ENCODE peak calls at places on chromosome 18, in seven cellular contexts. Q is ovary, N is body of pancreas, E is stomach, W is K562, J is spleen, O is thyroid gland. I is an unnamed sample.

GRCh38 chr18:63285332-63285731 is 34.2 kb downstream of the BCL2 start:
- DNase-seq in E (no peak), N (no peak), J (peak), W (no peak), Q (no peak), O (no peak), I (no peak)

GRCh38 chr18:48038636-48039035 is 108.2 kb upstream of the SMAD2 start:
- DNase-seq in W (no peak), O (no peak), Q (no peak), J (peak), E (no peak), N (no peak), I (no peak)

GRCh38 chr18:34600118-34600517 is 110.0 kb upstream of the DTNA start:
- DNase-seq in Q (no peak), N (no peak), W (no peak), O (no peak), E (no peak), J (no peak), I (no peak)

GRCh38 chr18:33804258-33804657 is 226.2 kb downstream of the ASXL3 start:
- DNase-seq in O (peak), J (no peak), Q (no peak), N (peak), W (no peak), E (peak), I (no peak)

GRCh38 chr18:21997207-21998143 is 171.9 kb upstream of the GATA6 start:
- DNase-seq in W (peak), N (peak), O (peak), E (no peak), Q (peak), J (no peak), I (no peak)

GRCh38 chr18:49380812-49381211 is 79.6 kb downstream of the DYM start:
- DNase-seq in E (no peak), J (no peak), Q (no peak), W (no peak), N (no peak), O (no peak), I (no peak)

GRCh38 chr18:75036941-75037516 is 171.9 kb downstream of the PTGR3 start:
- DNase-seq in Q (no peak), J (no peak), N (no peak), O (no peak), E (no peak), W (no peak), I (no peak)

GRCh38 chr18:55136258-55136657 is 177.0 kb upstream of the CCDC68 start:
- DNase-seq in W (no peak), J (no peak), N (no peak), Q (no peak), O (no peak), E (no peak), I (no peak)

GRCh38 chr18:79510731-79511141 is 115.0 kb downstream of the NFATC1 start:
- DNase-seq in N (peak), O (peak), J (peak), E (peak), W (no peak), Q (peak), I (no peak)

GRCh38 chr18:9808190-9808529 is 77.6 kb upstream of the TXNDC2 start:
- DNase-seq in Q (no peak), J (no peak), W (no peak), O (no peak), E (no peak), N (no peak), I (no peak)

GRCh38 chr18:41655074-41655473 is 300.0 kb upstream of the PIK3C3 start:
- DNase-seq in O (no peak), N (no peak), W (no peak), J (no peak), E (no peak), Q (no peak), I (no peak)

GRCh38 chr18:27704721-27705361 is 472.1 kb downstream of the CDH2 start:
- DNase-seq in O (no peak), J (no peak), W (no peak), E (no peak), Q (no peak), N (no peak), I (no peak)

GRCh38 chr18:32300914-32301313 is 111.1 kb downstream of the MEP1B start:
- DNase-seq in N (no peak), O (no peak), E (no peak), W (no peak), J (no peak), Q (no peak), I (no peak)

GRCh38 chr18:55337908-55338521 is 250.0 kb downstream of the TCF4 start:
- DNase-seq in N (no peak), J (no peak), O (no peak), W (no peak), E (no peak), Q (no peak), I (no peak)

GRCh38 chr18:35143615-35144596 is 96.9 kb upstream of the ZNF397 start:
- DNase-seq in J (no peak), E (peak), W (peak), N (peak), Q (peak), O (peak), I (no peak)

GRCh38 chr18:61870151-61870550 is 22.7 kb downstream of the RNF152 start:
- DNase-seq in E (no peak), Q (no peak), J (no peak), O (no peak), N (no peak), W (no peak), I (no peak)

GRCh38 chr18:55900380-55900779 is 312.4 kb upstream of the TCF4 start:
- DNase-seq in Q (no peak), O (no peak), N (no peak), E (no peak), W (no peak), J (no peak), I (no peak)

DNA sequence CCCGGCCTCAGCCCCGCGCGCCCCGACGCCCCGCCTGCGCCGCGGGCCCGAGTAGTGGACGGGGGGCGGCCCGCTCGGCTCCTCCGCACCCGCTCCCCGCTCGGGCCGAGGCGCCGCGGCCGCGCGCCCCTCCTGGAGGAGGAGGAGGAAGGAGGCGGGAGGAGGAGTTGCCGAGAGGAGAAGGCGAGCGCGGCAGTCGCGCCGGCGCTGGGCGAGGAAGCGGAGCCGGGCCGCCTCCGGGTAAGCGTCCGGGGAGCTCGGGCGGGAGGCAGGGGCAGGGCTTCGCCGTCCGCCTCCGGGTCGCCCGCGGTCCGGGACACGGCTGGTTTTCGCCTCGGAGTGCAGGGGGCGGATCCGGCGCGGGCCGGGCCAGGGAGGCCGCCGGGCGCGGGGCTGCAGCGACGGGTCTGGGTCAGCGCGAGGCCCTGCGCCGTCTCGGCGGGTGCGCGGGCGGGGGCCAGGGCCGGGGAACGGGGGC is at the start of gene SOCS6:
- DNase-seq in E (peak), O (peak), J (peak), N (peak), Q (peak), W (peak), I (peak)
- TF ChIP-seq POLR2A in E (no peak), O (peak), J (no peak), N (peak), Q (no peak), W (peak), I (no peak)

GRCh38 chr18:67199993-67200617 is 316.4 kb downstream of the DSEL start:
- DNase-seq in J (no peak), O (no peak), N (no peak), Q (no peak), E (no peak), W (no peak), I (no peak)
- TF ChIP-seq CTCF in J (peak), O (peak), N (peak), Q (no peak), E (no peak), W (no peak), I (peak)

GRCh38 chr18:24494586-24494985 is 34.1 kb downstream of the HRH4 start:
- DNase-seq in N (no peak), E (no peak), Q (no peak), J (no peak), O (no peak), W (no peak), I (no peak)

GRCh38 chr18:24488824-24489493 is 28.5 kb downstream of the HRH4 start:
- DNase-seq in Q (no peak), J (no peak), N (no peak), W (peak), O (no peak), E (no peak), I (no peak)

GRCh38 chr18:24490545-24490944 is 30.1 kb downstream of the HRH4 start:
- DNase-seq in O (no peak), Q (no peak), E (no peak), W (no peak), J (no peak), N (no peak), I (no peak)

GRCh38 chr18:24492445-24492844 is 32.0 kb downstream of the HRH4 start:
- DNase-seq in E (no peak), W (no peak), Q (no peak), J (peak), O (peak), N (no peak), I (no peak)

DNA sequence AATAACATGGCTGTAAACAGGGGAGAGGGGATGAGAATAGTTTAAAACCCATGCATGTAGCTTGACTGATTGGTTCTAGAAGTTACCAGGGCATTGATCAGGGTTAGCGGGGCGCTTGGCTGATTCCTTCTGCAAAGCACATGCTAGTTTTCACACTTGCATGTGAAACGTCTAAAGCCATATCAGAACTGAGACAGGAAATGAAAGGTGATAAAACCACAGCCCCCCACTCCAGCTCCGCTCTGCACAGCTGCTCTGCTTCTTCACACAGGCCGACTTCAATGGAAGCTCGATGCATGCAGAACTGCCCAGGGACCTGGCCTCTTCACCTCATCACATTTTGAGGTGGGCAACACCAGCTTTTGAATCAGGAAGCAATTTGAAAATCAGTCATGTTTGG is 31.4 kb downstream of the HRH4 start:
- DNase-seq in N (no peak), J (peak), W (no peak), Q (no peak), E (no peak), O (peak), I (no peak)
- H3K27ac ChIP-seq in N (no peak), J (peak), W (no peak), Q (no peak), E (no peak), O (peak), I (no peak)

GRCh38 chr18:12278765-12279682 is 24.9 kb downstream of the CIDEA start:
- DNase-seq in E (peak), O (peak), Q (peak), W (no peak), N (peak), J (no peak), I (no peak)
- TF ChIP-seq POLR2A in E (peak), O (peak), Q (peak), W (no peak), N (peak), J (no peak), I (no peak)